ENCODE peak calls at places on chromosome 2, in six cellular contexts. F is IMR-90; R is stimulated activated CD8-positive, alpha-beta memory T cell treated with anti-CD3 and anti-CD28 coated beads, Interleukin-4, amount 100 ng/mL, for 48 hours; B is HL-60; S is left colon; V is nephron progenitor cell. Q is an unnamed sample.

GRCh38 chr2:233822101-233822771 is 32.1 kb downstream of the HJURP start:
- DNase-seq in F (no peak), R (peak; percentile 16), B (no peak), S (no peak), V (no peak), Q (no peak)

GRCh38 chr2:106193491-106193976 is 567 bp downstream of the UXS1 start:
- DNase-seq in F (no peak), R (peak; percentile 48), B (peak; percentile 13), S (peak; percentile 66), V (peak; percentile 63), Q (no peak)

GRCh38 chr2:103942199-103942598 is 911.7 kb upstream of the POU3F3 start:
- DNase-seq in F (no peak), R (no peak), B (no peak), S (no peak), V (no peak), Q (no peak)

GRCh38 chr2:45606801-45607200 is 4.3 kb downstream of the SRBD1 start:
- DNase-seq in F (no peak), R (no peak), B (no peak), S (no peak), V (no peak), Q (no peak)

GRCh38 chr2:218166791-218167190 is at the start of gene CXCR1:
- DNase-seq in F (no peak), R (peak; percentile 26), B (peak; percentile 69), S (no peak), V (no peak), Q (no peak)

GRCh38 chr2:191933307-191934105 is 86.6 kb upstream of the CAVIN2 start:
- DNase-seq in F (peak; percentile 85), R (peak; percentile 26), B (no peak), S (peak; percentile 11), V (no peak), Q (no peak)

GRCh38 chr2:240733803-240734495 is 42.3 kb downstream of the AQP12A start:
- DNase-seq in F (no peak), R (no peak), B (peak; percentile 35), S (no peak), V (no peak), Q (no peak)

GRCh38 chr2:217789736-217790181 is 213.0 kb downstream of the TNS1 start:
- DNase-seq in F (no peak), R (no peak), B (no peak), S (no peak), V (no peak), Q (no peak)

GRCh38 chr2:25250331-25251031 is 82.1 kb upstream of the POMC start:
- DNase-seq in F (peak; percentile 92), R (peak; percentile 52), B (no peak), S (no peak), V (peak; percentile 51), Q (no peak)